ENCODE peak calls at places on chromosomes 5 and 9, in four cellular contexts. K is cardiac muscle cell; O is NCI-H82; G is NK-92 treated with Interleukin-12 subunit alpha and Interleukin-12 subunit beta, amount 100 ng/mL, for 24 hours. I is an unnamed sample.

GRCh38 chr9:109050444-109050843 is 37.1 kb upstream of the CTNNAL1 start:
- DNase-seq in K (no peak), O (no peak), G (no peak), I (no peak)

GRCh38 chr5:124718376-124718775 is 28.1 kb downstream of the ZNF608 start:
- DNase-seq in K (no peak), O (peak), G (no peak), I (peak)

GRCh38 chr5:133456933-133457402 is 155.4 kb downstream of the FSTL4 start:
- DNase-seq in K (no peak), O (no peak), G (no peak), I (no peak)

GRCh38 chr5:126139773-126140172 is 283.4 kb upstream of the GRAMD2B start:
- DNase-seq in K (no peak), O (no peak), G (no peak), I (no peak)

GRCh38 chr5:10482791-10483530 is 41.3 kb downstream of the ROPN1L start:
- DNase-seq in K (no peak), O (peak), G (no peak), I (peak)

GRCh38 chr9:98805506-98806272 is 1.8 kb upstream of the GALNT12 start:
- DNase-seq in K (no peak), O (no peak), G (peak), I (no peak)

GRCh38 chr5:172854451-172854871 is 20.4 kb downstream of the ERGIC1 start:
- DNase-seq in K (no peak), O (no peak), G (no peak), I (no peak)

GRCh38 chr5:132087176-132087575 is 13.6 kb downstream of the CSF2 start:
- DNase-seq in K (no peak), O (no peak), G (no peak), I (no peak)

GRCh38 chr5:68285857-68286611 is 70.5 kb downstream of the PIK3R1 start:
- DNase-seq in K (peak), O (peak), G (no peak), I (peak)

GRCh38 chr5:108028411-108028810 is 353.5 kb downstream of the FBXL17 start:
- DNase-seq in K (peak), O (peak), G (no peak), I (no peak)

GRCh38 chr5:157821822-157822622 is 36.9 kb downstream of the CLINT1 start:
- DNase-seq in K (no peak), O (no peak), G (no peak), I (no peak)

GRCh38 chr5:172439785-172440480 is 14.4 kb downstream of the SH3PXD2B start:
- DNase-seq in K (no peak), O (no peak), G (no peak), I (no peak)

GRCh38 chr9:81848472-81848871 is 79.8 kb upstream of the SPATA31D4 start:
- DNase-seq in K (no peak), O (peak), G (no peak), I (no peak)

GRCh38 chr5:10724799-10725507 is 36.1 kb downstream of the DAP start:
- DNase-seq in K (no peak), O (peak), G (no peak), I (peak)

GRCh38 chr9:125536184-125537152 is 170.5 kb downstream of the MAPKAP1 start:
- DNase-seq in K (no peak), O (no peak), G (no peak), I (no peak)

GRCh38 chr9:36082928-36083327 is 46.2 kb downstream of the RECK start:
- DNase-seq in K (no peak), O (no peak), G (no peak), I (no peak)

GRCh38 chr9:113796651-113797426 is 79.3 kb upstream of the ZNF618 start:
- DNase-seq in K (no peak), O (no peak), G (no peak), I (no peak)

GRCh38 chr5:57216714-57217113 is 42.9 kb downstream of the GPBP1 start:
- DNase-seq in K (no peak), O (no peak), G (no peak), I (no peak)

GRCh38 chr9:35661756-35662350 is 3.1 kb downstream of the ARHGEF39 start:
- DNase-seq in K (no peak), O (no peak), G (no peak), I (no peak)

GRCh38 chr5:2753452-2754409 is 2.3 kb upstream of the IRX2 start:
- DNase-seq in K (peak), O (no peak), G (no peak), I (no peak)

GRCh38 chr9:125021069-125021468 is 80.2 kb upstream of the GOLGA1 start:
- DNase-seq in K (no peak), O (no peak), G (no peak), I (no peak)

GRCh38 chr9:89413963-89414638 is 83.8 kb downstream of the SEMA4D start:
- DNase-seq in K (no peak), O (no peak), G (no peak), I (no peak)

GRCh38 chr5:61394078-61394701 is 62.1 kb downstream of the ZSWIM6 start:
- DNase-seq in K (no peak), O (no peak), G (no peak), I (no peak)

GRCh38 chr9:99162759-99163364 is 57.9 kb downstream of the TGFBR1 start:
- DNase-seq in K (peak), O (peak), G (no peak), I (peak)

GRCh38 chr5:137498736-137499505 is at the start of gene SPOCK1:
- DNase-seq in K (peak), O (peak), G (peak), I (peak)

GRCh38 chr9:95107001-95107749 is 210.3 kb downstream of the FANCC start:
- DNase-seq in K (no peak), O (no peak), G (no peak), I (no peak)

GRCh38 chr5:157106668-157107461 is 2.0 kb downstream of the HAVCR2 start:
- DNase-seq in K (no peak), O (no peak), G (peak), I (no peak)

GRCh38 chr9:124708633-124709032 is 62.5 kb downstream of the NR6A1 start:
- DNase-seq in K (peak), O (peak), G (no peak), I (no peak)

GRCh38 chr9:114072181-114073140 is 5.6 kb downstream of the AMBP start:
- DNase-seq in K (no peak), O (peak), G (no peak), I (peak)

GRCh38 chr5:109215040-109215439 is 194.7 kb downstream of the PJA2 start:
- DNase-seq in K (no peak), O (no peak), G (no peak), I (no peak)